ENCODE peak calls at places on chromosomes 11 and 22, in nine cellular contexts. P is fibroblast of lung, X is ovary, Q is upper lobe of right lung, W is lower lobe of right lung, N is esophagus muscularis mucosa, Z is pancreas, O is WERI-Rb-1, S is hepatocyte. R is an unnamed sample.

GRCh38 chr11:102530558-102530957 is at the start of gene MMP7:
- DNase-seq in X (no peak), O (no peak), W (no peak), Z (no peak), P (peak; percentile 46), N (no peak), S (peak; percentile 21), Q (peak; percentile 68), R (no peak)

GRCh38 chr11:11173316-11174025 is 179.6 kb downstream of the CSNK2A3 start:
- DNase-seq in S (no peak), X (no peak), P (no peak), N (peak; percentile 70), Z (no peak), O (no peak), W (no peak), Q (no peak), R (no peak)

GRCh38 chr11:93570759-93571413 is 27.7 kb upstream of the SMCO4 start:
- DNase-seq in W (no peak), S (peak; percentile 78), Q (no peak), O (no peak), Z (no peak), P (peak; percentile 75), N (no peak), X (no peak), R (no peak)

GRCh38 chr11:14819596-14819995 is 72.4 kb downstream of the CYP2R1 start:
- DNase-seq in O (no peak), Q (no peak), Z (no peak), S (no peak), P (no peak), N (no peak), W (no peak), X (no peak), R (no peak)

GRCh38 chr11:32358729-32359128 is 76.6 kb downstream of the WT1 start:
- DNase-seq in S (peak; percentile 45), X (peak; percentile 70), O (peak; percentile 89), W (no peak), P (no peak), N (no peak), Q (no peak), Z (no peak), R (no peak)

GRCh38 chr22:22879675-22880029 is 8.0 kb upstream of the IGLL5 start:
- DNase-seq in O (no peak), W (no peak), Z (no peak), N (no peak), Q (no peak), P (no peak), X (no peak), S (no peak), R (no peak)

GRCh38 chr11:131495417-131495816 is 125.0 kb downstream of the NTM start:
- DNase-seq in X (peak; percentile 61), O (no peak), Z (peak; percentile 80), N (no peak), P (no peak), S (no peak), Q (no peak), W (no peak), R (no peak)

GRCh38 chr11:74702383-74703007 is 28.7 kb downstream of the CHRDL2 start:
- DNase-seq in W (peak; percentile 65), X (peak; percentile 71), Z (peak; percentile 76), P (peak; percentile 51), Q (peak; percentile 78), S (peak; percentile 78), O (peak; percentile 74), N (no peak), R (peak; percentile 78)

GRCh38 chr11:121965330-121965729 is 150.7 kb downstream of the BLID start:
- DNase-seq in Z (no peak), P (peak; percentile 65), O (no peak), X (peak; percentile 46), W (no peak), Q (no peak), S (no peak), N (no peak), R (no peak)

GRCh38 chr11:100687032-100687629 is at the start of gene ARHGAP42:
- DNase-seq in W (peak; percentile 63), S (peak; percentile 83), P (peak; percentile 66), N (no peak), X (peak; percentile 71), Q (peak; percentile 82), Z (peak; percentile 81), O (peak; percentile 72), R (peak; percentile 64)

GRCh38 chr11:29780756-29781155 is 236.1 kb downstream of the KCNA4 start:
- DNase-seq in N (no peak), Z (peak; percentile 15), X (no peak), S (no peak), Q (no peak), P (no peak), O (no peak), W (no peak), R (no peak)

DNA sequence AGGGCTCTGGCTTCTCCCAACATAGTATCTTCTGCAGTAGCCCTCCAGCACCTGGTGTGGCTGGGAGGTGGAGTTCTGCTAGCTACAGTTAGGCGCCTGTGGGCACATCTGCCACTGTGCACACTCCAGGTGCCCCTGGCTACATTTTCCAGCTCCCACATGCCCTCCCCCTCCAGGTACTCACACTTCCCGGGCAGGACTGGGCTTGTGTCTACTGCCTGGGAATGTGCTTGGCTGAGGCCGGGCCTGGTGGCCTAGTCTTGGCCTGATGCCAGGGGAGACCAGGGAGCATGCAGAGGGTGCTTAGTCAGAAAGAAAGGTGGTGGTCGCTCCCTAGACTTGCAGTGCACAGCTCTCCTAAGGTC is 15.9 kb downstream of the PHLDB1 start:
- DNase-seq in P (peak; percentile 69), Z (no peak), W (peak; percentile 45), S (no peak), O (no peak), Q (no peak), N (no peak), X (peak; percentile 54), R (no peak)
- H3K4me3 ChIP-seq in P (no peak overlapping the region), Z (no peak overlapping the region), W (no peak overlapping the region), S (no peak overlapping the region), O (no peak overlapping the region), Q (no peak overlapping the region), N (no peak overlapping the region), X (no peak overlapping the region), R (no peak overlapping the region)

GRCh38 chr11:76781046-76781801 is 1.9 kb upstream of the TSKU start:
- DNase-seq in Q (no peak), N (no peak), W (no peak), S (peak; percentile 73), O (no peak), Z (peak; percentile 16), X (no peak), P (no peak), R (no peak)

GRCh38 chr11:76781861-76782500 is 1.2 kb upstream of the TSKU start:
- DNase-seq in S (no peak), N (no peak), P (no peak), O (no peak), X (no peak), Z (peak; percentile 22), Q (no peak), W (no peak), R (no peak)

GRCh38 chr11:76783294-76783900 is at the start of gene TSKU:
- DNase-seq in S (no peak), N (no peak), P (no peak), W (peak; percentile 63), Z (peak; percentile 81), Q (peak; percentile 80), O (no peak), X (no peak), R (no peak)

GRCh38 chr11:76783901-76784813 is 1.0 kb downstream of the TSKU start:
- DNase-seq in N (no peak), S (peak; percentile 91), W (no peak), P (peak; percentile 88), O (peak; percentile 86), X (peak; percentile 87), Z (peak; percentile 88), Q (peak; percentile 80), R (peak; percentile 59)

GRCh38 chr11:76782526-76783293 is 446 bp upstream of the TSKU start:
- DNase-seq in S (peak; percentile 97), X (peak; percentile 93), N (peak; percentile 98), Z (peak; percentile 91), P (peak; percentile 98), O (peak; percentile 99), W (peak; percentile 85), Q (peak; percentile 91), R (peak; percentile 91)
- H3K27ac ChIP-seq in S (peak overlapping the region; percentile 99), X (peak overlapping the region; percentile 89), N (peak overlapping the region; percentile 94), Z (peak overlapping the region; percentile 76), P (peak overlapping the region; percentile 51), O (peak overlapping the region; percentile 100), W (peak overlapping the region; percentile 87), Q (peak overlapping the region; percentile 81), R (peak overlapping the region; percentile 90)

GRCh38 chr11:119025099-119025473 is 5.6 kb downstream of the SLC37A4 start:
- DNase-seq in P (no peak), Z (no peak), W (no peak), S (no peak), X (no peak), N (no peak), O (no peak), Q (no peak), R (no peak)
- H3K4me3 ChIP-seq in P (no peak overlapping the region), Z (no peak overlapping the region), W (peak overlapping the region; percentile 9), S (no peak overlapping the region), X (no peak overlapping the region), N (no peak overlapping the region), O (no peak overlapping the region), Q (no peak overlapping the region), R (no peak overlapping the region)

GRCh38 chr22:20959578-20960461 is 7.2 kb upstream of the AIFM3 start:
- DNase-seq in N (no peak), P (no peak), O (no peak), S (no peak), Q (no peak), Z (peak; percentile 20), X (no peak), W (no peak), R (no peak)

GRCh38 chr22:20955548-20955947 is 11.5 kb upstream of the AIFM3 start:
- DNase-seq in O (no peak), X (no peak), N (no peak), Q (no peak), S (no peak), P (no peak), W (no peak), Z (no peak), R (no peak)

GRCh38 chr22:20956258-20957117 is 10.6 kb upstream of the AIFM3 start:
- DNase-seq in S (peak; percentile 72), N (no peak), X (no peak), P (peak; percentile 34), Q (peak; percentile 67), W (no peak), O (no peak), Z (peak; percentile 60), R (no peak)

GRCh38 chr22:20957118-20957690 is 9.9 kb upstream of the AIFM3 start:
- DNase-seq in Z (peak; percentile 84), N (no peak), P (peak; percentile 9), Q (peak; percentile 76), W (peak; percentile 67), X (peak; percentile 60), O (no peak), S (peak; percentile 61), R (no peak)

DNA sequence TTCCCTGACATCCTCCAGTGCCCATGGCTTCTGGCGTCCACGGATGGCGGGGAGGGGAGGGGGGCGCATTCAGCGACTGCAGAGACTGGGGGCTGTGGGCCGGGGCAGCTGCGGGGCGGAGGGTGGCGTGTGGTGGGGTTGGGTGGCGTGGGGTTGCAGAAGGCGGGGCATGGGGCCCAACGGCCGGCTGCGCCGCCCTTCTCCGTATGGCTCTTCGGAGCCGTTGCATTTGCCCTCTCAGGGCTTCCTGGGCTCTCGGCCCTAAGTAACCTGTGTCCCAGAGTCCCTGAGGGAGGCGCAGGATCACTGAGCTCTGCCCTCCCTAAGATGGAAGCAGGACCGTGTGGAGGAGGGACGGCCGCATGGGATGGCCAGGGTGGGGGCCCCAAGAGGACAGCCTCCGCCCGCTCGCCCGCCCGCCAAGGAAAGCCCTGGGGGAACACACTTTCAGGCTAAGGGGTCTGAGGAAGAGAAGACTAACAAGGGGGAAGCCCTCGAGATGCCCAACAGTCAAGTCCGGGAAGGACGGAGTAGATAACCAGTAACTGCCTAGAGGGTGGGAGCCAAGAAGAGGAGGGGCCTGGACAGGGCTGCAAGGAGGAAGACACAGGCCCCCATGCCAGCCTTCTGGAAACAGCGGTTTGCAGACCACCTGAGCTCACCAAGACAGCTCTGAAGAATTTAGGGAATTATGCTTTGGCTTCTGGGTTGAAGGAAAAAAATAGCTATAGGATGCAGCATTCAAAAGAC is 9.2 kb upstream of the AIFM3 start:
- DNase-seq in X (no peak), N (no peak), P (peak; percentile 8), W (peak; percentile 69), Q (peak; percentile 81), Z (peak; percentile 63), O (peak; percentile 46), S (peak; percentile 71), R (no peak)
- H3K27ac ChIP-seq in X (no peak overlapping the region), N (peak overlapping the region; percentile 63), P (no peak overlapping the region), W (peak overlapping the region; percentile 72), Q (peak overlapping the region; percentile 58), Z (peak overlapping the region; percentile 31), O (peak overlapping the region; percentile 68), S (peak overlapping the region; percentile 76), R (peak overlapping the region; percentile 64)

R was measured in right atrium auricular region.